ENCODE peak calls at places on chromosomes 2 and 18, in eight cellular contexts. W, A, E, N, L, M, D and T are unnamed samples.
A peak's percentile ranks its signal among the peaks of the same experiment; 100 is the strongest.

GRCh38 chr18:29512203-29512602 is 1335.3 kb upstream of the CDH2 start:
- DNase-seq in W (no peak), A (no peak), E (no peak), N (no peak), L (no peak), M (no peak), D (no peak), T (no peak)

GRCh38 chr2:131016826-131017596 is 76.2 kb downstream of the FAM168B start:
- DNase-seq in W (no peak), A (no peak), E (no peak), N (no peak), L (no peak), M (no peak), D (no peak), T (no peak)

GRCh38 chr2:101355561-101356130 is 31.7 kb downstream of the CREG2 start:
- DNase-seq in W (no peak), A (no peak), E (no peak), N (no peak), L (no peak), M (no peak), D (no peak), T (no peak)

GRCh38 chr18:24013061-24013460 is 1.5 kb upstream of the TTC39C start:
- DNase-seq in W (no peak), A (no peak), E (no peak), N (no peak), L (no peak), M (no peak), D (no peak), T (no peak)

GRCh38 chr2:106020821-106021316 is 173.2 kb downstream of the UXS1 start:
- DNase-seq in W (no peak), A (peak; percentile 20), E (no peak), N (no peak), L (no peak), M (no peak), D (no peak), T (no peak)

GRCh38 chr2:183037660-183038340 is 457 bp downstream of the NCKAP1 start:
- DNase-seq in W (peak; percentile 43), A (peak; percentile 76), E (no peak), N (peak; percentile 53), L (peak; percentile 13), M (no peak), D (peak; percentile 58), T (no peak)

GRCh38 chr2:185279999-185280398 is 458.6 kb upstream of the FSIP2 start:
- DNase-seq in W (no peak), A (no peak), E (no peak), N (no peak), L (no peak), M (no peak), D (no peak), T (no peak)

GRCh38 chr2:28801726-28802125 is 8.9 kb upstream of the SPDYA start:
- DNase-seq in W (no peak), A (no peak), E (no peak), N (no peak), L (no peak), M (no peak), D (no peak), T (no peak)

GRCh38 chr2:55119711-55120487 is 69.6 kb upstream of the RTN4 start:
- DNase-seq in W (no peak), A (no peak), E (no peak), N (no peak), L (no peak), M (no peak), D (no peak), T (no peak)

GRCh38 chr2:50086450-50086849 is 932.1 kb upstream of the FSHR start:
- DNase-seq in W (no peak), A (no peak), E (no peak), N (no peak), L (no peak), M (no peak), D (no peak), T (no peak)

GRCh38 chr2:170812716-170813585 is 3.7 kb upstream of the GAD1 start:
- DNase-seq in W (no peak), A (peak; percentile 94), E (no peak), N (no peak), L (peak; percentile 16), M (no peak), D (no peak), T (peak; percentile 44)

GRCh38 chr2:71575966-71576365 is 122.6 kb downstream of the DYSF start:
- DNase-seq in W (no peak), A (no peak), E (no peak), N (no peak), L (no peak), M (no peak), D (no peak), T (no peak)

GRCh38 chr2:70258532-70258875 is 567 bp downstream of the PCYOX1 start:
- DNase-seq in W (no peak), A (peak; percentile 59), E (no peak), N (peak; percentile 86), L (no peak), M (no peak), D (no peak), T (no peak)

GRCh38 chr2:236663267-236663666 is 93.6 kb downstream of the ACKR3 start:
- DNase-seq in W (no peak), A (no peak), E (no peak), N (no peak), L (no peak), M (no peak), D (no peak), T (no peak)

GRCh38 chr2:226330206-226330605 is 469.4 kb downstream of the IRS1 start:
- DNase-seq in W (no peak), A (no peak), E (no peak), N (no peak), L (no peak), M (no peak), D (no peak), T (no peak)

GRCh38 chr2:60885683-60886082 is 4.3 kb downstream of the REL start:
- DNase-seq in W (no peak), A (no peak), E (no peak), N (no peak), L (no peak), M (no peak), D (no peak), T (no peak)

GRCh38 chr18:44458777-44459176 is 221.9 kb upstream of the SETBP1 start:
- DNase-seq in W (no peak), A (no peak), E (no peak), N (no peak), L (no peak), M (no peak), D (no peak), T (no peak)

GRCh38 chr2:146776589-146776988 is 1068.2 kb upstream of the ACVR2A start:
- DNase-seq in W (no peak), A (no peak), E (no peak), N (no peak), L (no peak), M (no peak), D (no peak), T (no peak)

GRCh38 chr18:57084331-57085298 is 62.3 kb upstream of the BOD1L2 start:
- DNase-seq in W (no peak), A (peak; percentile 36), E (no peak), N (no peak), L (no peak), M (no peak), D (no peak), T (no peak)

GRCh38 chr2:105387225-105387624 is 11.6 kb downstream of the FHL2 start:
- DNase-seq in W (no peak), A (no peak), E (no peak), N (no peak), L (no peak), M (no peak), D (no peak), T (no peak)

GRCh38 chr18:53153281-53153680 is 813.3 kb downstream of the DCC start:
- DNase-seq in W (no peak), A (peak; percentile 44), E (no peak), N (no peak), L (no peak), M (no peak), D (peak; percentile 9), T (peak; percentile 50)

GRCh38 chr2:73999881-74000597 is 15.3 kb downstream of the TET3 start:
- DNase-seq in W (no peak), A (no peak), E (no peak), N (no peak), L (no peak), M (no peak), D (no peak), T (no peak)

GRCh38 chr2:225270861-225271260 is 128.6 kb upstream of the NYAP2 start:
- DNase-seq in W (no peak), A (no peak), E (no peak), N (no peak), L (no peak), M (no peak), D (peak; percentile 9), T (no peak)

GRCh38 chr2:98376301-98376945 is 30.2 kb downstream of the CNGA3 start:
- DNase-seq in W (no peak), A (peak; percentile 24), E (no peak), N (no peak), L (no peak), M (no peak), D (no peak), T (no peak)

GRCh38 chr2:20401495-20401855 is 45.4 kb upstream of the RHOB start:
- DNase-seq in W (no peak), A (no peak), E (no peak), N (peak; percentile 15), L (no peak), M (no peak), D (no peak), T (no peak)

GRCh38 chr2:11813951-11814350 is 67.5 kb downstream of the LPIN1 start:
- DNase-seq in W (no peak), A (no peak), E (no peak), N (peak; percentile 45), L (no peak), M (no peak), D (no peak), T (no peak)

GRCh38 chr18:3983351-3983969 is 471.6 kb downstream of the DLGAP1 start:
- DNase-seq in W (no peak), A (no peak), E (no peak), N (no peak), L (no peak), M (no peak), D (no peak), T (no peak)

GRCh38 chr2:29182334-29182733 is 67.1 kb downstream of the CLIP4 start:
- DNase-seq in W (no peak), A (no peak), E (no peak), N (no peak), L (no peak), M (no peak), D (no peak), T (no peak)

GRCh38 chr2:150409196-150409595 is 78.3 kb downstream of the RND3 start:
- DNase-seq in W (no peak), A (no peak), E (no peak), N (no peak), L (no peak), M (no peak), D (no peak), T (no peak)

GRCh38 chr2:72148975-72149555 is 1.4 kb upstream of the CYP26B1 start:
- DNase-seq in W (no peak), A (peak; percentile 78), E (no peak), N (peak; percentile 66), L (no peak), M (no peak), D (peak; percentile 50), T (peak; percentile 63)

GRCh38 chr2:36352024-36352398 is 3.6 kb upstream of the CRIM1 start:
- DNase-seq in W (no peak), A (peak; percentile 65), E (no peak), N (no peak), L (peak; percentile 39), M (no peak), D (no peak), T (peak; percentile 36)